ENCODE peak calls at places on chromosomes 11 and 22, in six cellular contexts. F is HCT116, Q is GM12878, T is SK-N-SH, X is H1, E is K562. H is an unnamed sample.

GRCh38 chr11:19730373-19730772 is 17.7 kb downstream of the NAV2 start:
- DNase-seq in F (no peak), Q (no peak), T (peak; percentile 78), X (no peak), E (no peak), H (no peak)

GRCh38 chr11:16087886-16088285 is 268.5 kb downstream of the SOX6 start:
- DNase-seq in F (no peak), Q (no peak), T (no peak), X (no peak), E (no peak), H (no peak)

GRCh38 chr22:29801153-29801552 is 34.0 kb downstream of the UQCR10 start:
- DNase-seq in F (no peak), Q (no peak), T (no peak), X (no peak), E (no peak), H (peak; percentile 43)

GRCh38 chr22:21937041-21937820 is 15.4 kb downstream of the PPM1F start:
- DNase-seq in F (no peak), Q (no peak), T (no peak), X (no peak), E (no peak), H (no peak)

GRCh38 chr22:29207562-29208501 is 2.1 kb downstream of the EMID1 start:
- DNase-seq in F (no peak), Q (no peak), T (peak; percentile 21), X (no peak), E (no peak), H (no peak)

GRCh38 chr22:25987948-25988347 is 181.3 kb upstream of the SEZ6L start:
- DNase-seq in F (no peak), Q (no peak), T (peak; percentile 27), X (no peak), E (no peak), H (no peak)

GRCh38 chr11:35237860-35238715 is 99.1 kb downstream of the CD44 start:
- DNase-seq in F (peak; percentile 80), Q (peak; percentile 35), T (peak; percentile 15), X (peak; percentile 59), E (peak; percentile 59), H (peak; percentile 70)

GRCh38 chr22:46370584-46371373 is 35.3 kb downstream of the TRMU start:
- DNase-seq in F (no peak), Q (no peak), T (no peak), X (no peak), E (no peak), H (no peak)

GRCh38 chr11:12205330-12205729 is 94.9 kb downstream of the MICAL2 start:
- DNase-seq in F (no peak), Q (no peak), T (no peak), X (no peak), E (no peak), H (no peak)

GRCh38 chr22:39558254-39558727 is 12.3 kb upstream of the CACNA1I start:
- DNase-seq in F (no peak), Q (no peak), T (peak; percentile 41), X (no peak), E (no peak), H (no peak)

GRCh38 chr22:22141771-22142591 is 102.6 kb upstream of the VPREB1 start:
- DNase-seq in F (no peak), Q (no peak), T (no peak), X (no peak), E (no peak), H (no peak)

GRCh38 chr11:108912587-108912986 is 247.7 kb downstream of the DDX10 start:
- DNase-seq in F (no peak), Q (no peak), T (no peak), X (no peak), E (no peak), H (no peak)

GRCh38 chr22:41939981-41940852 is 6.7 kb downstream of the CENPM start:
- DNase-seq in F (no peak), Q (peak; percentile 98), T (no peak), X (no peak), E (no peak), H (no peak)

GRCh38 chr11:120168960-120169681 is 31.2 kb upstream of the TRIM29 start:
- DNase-seq in F (no peak), Q (no peak), T (peak; percentile 94), X (peak; percentile 96), E (peak; percentile 90), H (peak; percentile 63)

GRCh38 chr22:23458663-23459541 is 121.2 kb downstream of the IGLL1 start:
- DNase-seq in F (no peak), Q (no peak), T (no peak), X (no peak), E (no peak), H (no peak)

GRCh38 chr22:33986167-33986771 is 66.0 kb upstream of the LARGE1 start:
- DNase-seq in F (no peak), Q (no peak), T (no peak), X (no peak), E (no peak), H (no peak)

GRCh38 chr22:39148727-39149535 is 3.5 kb downstream of the CBX7 start:
- DNase-seq in F (no peak), Q (peak; percentile 69), T (peak; percentile 44), X (peak; percentile 80), E (peak; percentile 58), H (no peak)

GRCh38 chr11:82045748-82046457 is 687.8 kb downstream of the FAM181B start:
- DNase-seq in F (no peak), Q (no peak), T (no peak), X (no peak), E (no peak), H (no peak)

GRCh38 chr11:82041764-82042163 is 691.9 kb downstream of the FAM181B start:
- DNase-seq in F (no peak), Q (no peak), T (peak; percentile 7), X (no peak), E (no peak), H (no peak)

GRCh38 chr11:82046778-82047177 is 686.9 kb downstream of the FAM181B start:
- DNase-seq in F (no peak), Q (no peak), T (no peak), X (no peak), E (no peak), H (no peak)

GRCh38 chr11:82047200-82047599 is 686.5 kb downstream of the FAM181B start:
- DNase-seq in F (no peak), Q (no peak), T (no peak), X (no peak), E (no peak), H (no peak)

DNA sequence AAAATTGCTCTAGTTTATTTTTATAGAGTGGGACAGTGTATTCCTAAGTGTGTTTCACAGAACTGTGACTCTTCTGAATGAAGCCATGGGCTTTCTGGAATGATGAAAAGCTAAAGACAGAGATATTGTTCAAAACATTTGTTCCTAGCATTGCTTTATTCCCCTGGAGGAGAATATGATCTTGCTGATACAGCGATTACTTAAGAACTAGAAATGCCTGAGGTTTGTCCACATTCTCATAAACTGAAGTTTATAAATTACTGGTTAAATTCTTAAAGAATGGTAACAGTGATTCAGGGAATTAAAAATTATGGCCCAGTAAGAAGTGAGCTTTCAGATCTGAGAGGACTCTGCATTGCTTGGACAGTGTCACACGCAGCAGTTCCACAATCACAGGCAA is 690.3 kb downstream of the FAM181B start:
- DNase-seq in F (no peak), Q (no peak), T (no peak), X (no peak), E (no peak), H (no peak)
- TF ChIP-seq YY1 in F (no peak), Q (no peak), T (no peak), X (no peak), E (no peak), H (no peak)

GRCh38 chr22:43293661-43294392 is 49.3 kb downstream of the SCUBE1 start:
- DNase-seq in F (no peak), Q (no peak), T (no peak), X (no peak), E (peak; percentile 77), H (no peak)
- TF ChIP-seq YY1 in F (no peak), Q (no peak), T (no peak), X (no peak), E (no peak), H (no peak)

GRCh38 chr11:131864205-131864604 is 493.8 kb downstream of the NTM start:
- DNase-seq in F (no peak), Q (no peak), T (peak; percentile 72), X (no peak), E (no peak), H (no peak)
- TF ChIP-seq YY1 in F (no peak), Q (no peak), T (no peak), X (no peak), E (no peak), H (no peak)

GRCh38 chr11:75495749-75496641 is 29.7 kb downstream of the GDPD5 start:
- DNase-seq in F (no peak), Q (no peak), T (peak; percentile 47), X (peak; percentile 55), E (no peak), H (peak; percentile 43)
- TF ChIP-seq YY1 in F (no peak), Q (no peak), T (no peak), X (no peak), E (no peak), H (no peak)

DNA sequence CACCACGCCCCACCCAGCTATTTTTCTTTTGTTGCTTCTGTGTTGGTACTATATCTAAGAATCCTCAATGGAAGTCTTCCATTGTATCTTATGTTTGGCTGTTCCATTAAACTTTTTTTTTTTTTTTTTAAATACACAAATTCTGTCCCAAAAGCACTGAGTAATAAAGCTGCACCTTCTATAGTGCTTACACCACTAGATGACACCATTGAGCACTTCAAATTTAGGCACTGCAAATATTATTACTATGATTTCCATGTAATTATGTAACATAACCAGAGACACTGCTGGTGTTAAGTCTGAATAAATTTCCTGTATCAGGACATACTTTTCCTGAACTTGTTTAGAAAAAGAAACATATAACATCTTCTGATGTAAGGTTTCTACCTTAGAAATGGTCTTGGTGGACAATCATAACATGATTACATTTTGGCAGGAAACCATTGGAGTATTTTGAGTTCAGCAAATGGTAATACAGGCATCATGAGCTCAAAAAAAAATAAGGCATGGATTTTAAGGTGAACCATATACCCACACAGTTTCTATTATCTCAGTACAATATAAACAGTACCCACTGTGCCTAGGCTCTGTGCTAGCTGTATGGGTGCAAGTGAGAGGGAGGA is 110.5 kb downstream of the ATG16L2 start:
- DNase-seq in F (peak; percentile 8), Q (peak; percentile 13), T (peak; percentile 22), X (no peak), E (no peak), H (no peak)
- TF ChIP-seq YY1 in F (no peak), Q (no peak), T (no peak), X (no peak), E (no peak), H (no peak)

DNA sequence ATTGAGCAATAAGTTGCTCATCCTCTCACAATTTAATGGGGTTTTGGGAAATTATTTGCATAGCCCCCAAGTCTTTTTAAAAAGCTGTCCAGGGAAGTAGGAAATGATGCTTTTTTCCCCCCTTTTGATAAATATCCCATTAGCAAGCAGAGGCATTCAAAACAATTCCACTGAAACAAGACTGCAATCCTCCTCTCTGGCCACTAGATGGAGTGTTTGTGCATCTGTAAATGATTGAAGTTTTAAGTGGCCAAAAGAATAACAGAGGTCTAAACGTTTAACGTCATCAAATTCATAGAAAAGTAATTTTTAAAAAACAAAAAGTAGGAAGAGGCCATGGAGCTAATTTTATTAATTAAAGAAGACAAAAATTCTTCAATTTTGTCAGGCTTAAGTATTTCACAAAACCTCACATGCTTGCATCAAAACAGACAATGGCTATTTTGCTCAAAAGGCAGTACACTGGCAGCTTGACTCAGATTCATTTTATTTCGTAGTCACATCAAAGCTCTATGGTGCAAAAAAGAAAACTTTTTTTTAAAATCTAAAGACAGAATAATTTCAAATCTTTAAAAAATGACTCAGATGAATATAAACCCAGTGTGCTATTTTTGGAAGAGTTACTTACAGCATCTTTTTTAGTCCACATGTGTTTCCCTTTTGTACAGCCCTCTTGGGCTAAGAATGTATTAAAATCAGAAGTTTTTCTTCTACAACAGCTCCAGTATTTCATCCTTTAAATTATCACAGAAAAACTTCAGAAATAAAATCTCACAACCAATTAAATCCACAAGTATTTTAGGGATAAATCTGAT is 17.8 kb downstream of the CHORDC1 start:
- DNase-seq in F (peak; percentile 39), Q (no peak), T (peak; percentile 34), X (no peak), E (peak; percentile 35), H (no peak)
- TF ChIP-seq YY1 in F (no peak), Q (no peak), T (no peak), X (no peak), E (no peak), H (no peak)

H was measured in NT2/D1.